ENCODE peak calls at places on chromosomes 11 and 22, in seven cellular contexts. One of them, this sample, is unnamed.

GRCh38 chr11:112221263-112221835 is 4.9 kb upstream of the PTS start:
- DNase-seq in AG09319: no peak
- DNase-seq in AG04450: no peak
- DNase-seq in psoas muscle: no peak
- DNase-seq in ascending aorta: no peak
- DNase-seq in cardiac muscle cell: no peak
- DNase-seq in fibroblast of pulmonary artery: no peak
- DNase-seq in this sample: no peak

GRCh38 chr11:115848080-115848479 is 343.9 kb upstream of the CADM1 start:
- DNase-seq in AG09319: no peak
- DNase-seq in AG04450: no peak
- DNase-seq in psoas muscle: no peak
- DNase-seq in ascending aorta: no peak
- DNase-seq in cardiac muscle cell: peak
- DNase-seq in fibroblast of pulmonary artery: no peak
- DNase-seq in this sample: no peak

GRCh38 chr11:27462543-27462942 is 10.0 kb downstream of the LGR4 start:
- DNase-seq in AG09319: no peak
- DNase-seq in AG04450: no peak
- DNase-seq in psoas muscle: no peak
- DNase-seq in ascending aorta: no peak
- DNase-seq in cardiac muscle cell: no peak
- DNase-seq in fibroblast of pulmonary artery: peak
- DNase-seq in this sample: no peak

GRCh38 chr11:105401269-105401809 is 208.5 kb upstream of the GRIA4 start:
- DNase-seq in AG09319: no peak
- DNase-seq in AG04450: no peak
- DNase-seq in psoas muscle: no peak
- DNase-seq in ascending aorta: no peak
- DNase-seq in cardiac muscle cell: no peak
- DNase-seq in fibroblast of pulmonary artery: no peak
- DNase-seq in this sample: no peak

GRCh38 chr11:68710445-68710844 is 26.1 kb downstream of the GAL start:
- DNase-seq in AG09319: no peak
- DNase-seq in AG04450: no peak
- DNase-seq in psoas muscle: no peak
- DNase-seq in ascending aorta: no peak
- DNase-seq in cardiac muscle cell: no peak
- DNase-seq in fibroblast of pulmonary artery: no peak
- DNase-seq in this sample: no peak

GRCh38 chr11:90148900-90149299 is 14.4 kb downstream of the NAALAD2 start:
- DNase-seq in AG09319: no peak
- DNase-seq in AG04450: no peak
- DNase-seq in psoas muscle: no peak
- DNase-seq in ascending aorta: no peak
- DNase-seq in cardiac muscle cell: no peak
- DNase-seq in fibroblast of pulmonary artery: peak
- DNase-seq in this sample: no peak

GRCh38 chr22:30340911-30341685 is 14.4 kb upstream of the TBC1D10A start:
- DNase-seq in AG09319: no peak
- DNase-seq in AG04450: no peak
- DNase-seq in psoas muscle: peak
- DNase-seq in ascending aorta: no peak
- DNase-seq in cardiac muscle cell: no peak
- DNase-seq in fibroblast of pulmonary artery: no peak
- DNase-seq in this sample: no peak

GRCh38 chr11:116353517-116353916 is 419.3 kb downstream of the BUD13 start:
- DNase-seq in AG09319: no peak
- DNase-seq in AG04450: no peak
- DNase-seq in psoas muscle: no peak
- DNase-seq in ascending aorta: no peak
- DNase-seq in cardiac muscle cell: no peak
- DNase-seq in fibroblast of pulmonary artery: no peak
- DNase-seq in this sample: no peak

GRCh38 chr11:103608566-103608965 is 427.9 kb upstream of the DDI1 start:
- DNase-seq in AG09319: no peak
- DNase-seq in AG04450: no peak
- DNase-seq in psoas muscle: no peak
- DNase-seq in ascending aorta: no peak
- DNase-seq in cardiac muscle cell: no peak
- DNase-seq in fibroblast of pulmonary artery: peak
- DNase-seq in this sample: no peak

GRCh38 chr11:129946965-129947364 is 51.6 kb upstream of the NFRKB start:
- DNase-seq in AG09319: no peak
- DNase-seq in AG04450: no peak
- DNase-seq in psoas muscle: no peak
- DNase-seq in ascending aorta: no peak
- DNase-seq in cardiac muscle cell: no peak
- DNase-seq in fibroblast of pulmonary artery: no peak
- DNase-seq in this sample: no peak

GRCh38 chr11:2395211-2395730 is 5.3 kb upstream of the TSSC4 start:
- DNase-seq in AG09319: no peak
- DNase-seq in AG04450: no peak
- DNase-seq in psoas muscle: no peak
- DNase-seq in ascending aorta: no peak
- DNase-seq in cardiac muscle cell: no peak
- DNase-seq in fibroblast of pulmonary artery: no peak
- DNase-seq in this sample: no peak

GRCh38 chr11:44224867-44225501 is 85.0 kb downstream of the ALX4 start:
- DNase-seq in AG09319: no peak
- DNase-seq in AG04450: no peak
- DNase-seq in psoas muscle: no peak
- DNase-seq in ascending aorta: no peak
- DNase-seq in cardiac muscle cell: no peak
- DNase-seq in fibroblast of pulmonary artery: no peak
- DNase-seq in this sample: no peak

GRCh38 chr11:32333335-32333991 is 101.9 kb downstream of the WT1 start:
- DNase-seq in AG09319: peak
- DNase-seq in AG04450: peak
- DNase-seq in psoas muscle: peak
- DNase-seq in ascending aorta: no peak
- DNase-seq in cardiac muscle cell: peak
- DNase-seq in fibroblast of pulmonary artery: peak
- DNase-seq in this sample: no peak

GRCh38 chr11:69201048-69201365 is 45.3 kb downstream of the SMIM38 start:
- DNase-seq in AG09319: no peak
- DNase-seq in AG04450: no peak
- DNase-seq in psoas muscle: no peak
- DNase-seq in ascending aorta: no peak
- DNase-seq in cardiac muscle cell: no peak
- DNase-seq in fibroblast of pulmonary artery: no peak
- DNase-seq in this sample: no peak

GRCh38 chr11:134069996-134070845 is 1.3 kb downstream of the JAM3 start:
- DNase-seq in AG09319: no peak
- DNase-seq in AG04450: no peak
- DNase-seq in psoas muscle: no peak
- DNase-seq in ascending aorta: no peak
- DNase-seq in cardiac muscle cell: peak
- DNase-seq in fibroblast of pulmonary artery: no peak
- DNase-seq in this sample: no peak

GRCh38 chr11:134074346-134074745 is 5.5 kb downstream of the JAM3 start:
- DNase-seq in AG09319: no peak
- DNase-seq in AG04450: no peak
- DNase-seq in psoas muscle: no peak
- DNase-seq in ascending aorta: no peak
- DNase-seq in cardiac muscle cell: no peak
- DNase-seq in fibroblast of pulmonary artery: peak
- DNase-seq in this sample: no peak

GRCh38 chr11:134071306-134071705 is 2.4 kb downstream of the JAM3 start:
- DNase-seq in AG09319: no peak
- DNase-seq in AG04450: no peak
- DNase-seq in psoas muscle: no peak
- DNase-seq in ascending aorta: no peak
- DNase-seq in cardiac muscle cell: no peak
- DNase-seq in fibroblast of pulmonary artery: no peak
- DNase-seq in this sample: no peak

GRCh38 chr11:134069426-134069921 is 602 bp downstream of the JAM3 start:
- DNase-seq in AG09319: no peak
- DNase-seq in AG04450: no peak
- DNase-seq in psoas muscle: peak
- DNase-seq in ascending aorta: no peak
- DNase-seq in cardiac muscle cell: peak
- DNase-seq in fibroblast of pulmonary artery: peak
- DNase-seq in this sample: no peak

DNA sequence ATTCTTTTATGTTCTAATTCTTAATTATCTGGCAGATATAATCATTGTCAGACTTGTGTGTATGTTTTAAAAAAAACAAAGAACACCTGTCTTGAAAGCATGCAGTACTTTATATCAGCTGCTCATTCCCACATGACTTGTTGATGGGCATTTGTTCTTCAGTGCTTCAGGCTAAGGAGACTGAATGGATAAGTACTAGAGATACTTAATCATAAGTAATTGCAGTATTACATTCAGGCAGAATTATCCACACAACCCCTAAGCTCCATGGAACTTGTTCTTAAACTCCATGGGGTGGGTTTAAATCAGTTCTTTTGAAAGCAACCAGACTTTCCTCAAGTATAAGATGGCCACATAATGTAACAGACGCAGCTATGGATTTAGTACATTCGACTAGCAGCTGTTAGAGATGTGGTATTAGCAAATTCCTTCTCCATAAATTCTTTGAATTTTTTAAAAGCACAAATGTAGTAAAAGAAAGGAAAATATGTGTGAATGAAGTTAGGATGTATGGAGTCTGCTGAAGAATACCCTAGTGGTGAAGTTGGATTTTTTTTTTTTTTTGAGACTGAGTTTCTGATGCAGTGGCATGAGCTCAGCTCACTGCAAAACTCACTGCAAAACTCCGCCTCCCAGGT is 3.0 kb downstream of the JAM3 start:
- DNase-seq in AG09319: no peak
- DNase-seq in AG04450: no peak
- DNase-seq in psoas muscle: no peak
- DNase-seq in ascending aorta: no peak
- DNase-seq in cardiac muscle cell: no peak
- DNase-seq in fibroblast of pulmonary artery: no peak
- DNase-seq in this sample: no peak
- TF ChIP-seq CTCF in AG09319: no peak
- TF ChIP-seq CTCF in AG04450: peak
- TF ChIP-seq CTCF in psoas muscle: no peak
- TF ChIP-seq CTCF in ascending aorta: no peak
- TF ChIP-seq CTCF in cardiac muscle cell: no peak
- TF ChIP-seq CTCF in fibroblast of pulmonary artery: no peak
- TF ChIP-seq CTCF in this sample: no peak

DNA sequence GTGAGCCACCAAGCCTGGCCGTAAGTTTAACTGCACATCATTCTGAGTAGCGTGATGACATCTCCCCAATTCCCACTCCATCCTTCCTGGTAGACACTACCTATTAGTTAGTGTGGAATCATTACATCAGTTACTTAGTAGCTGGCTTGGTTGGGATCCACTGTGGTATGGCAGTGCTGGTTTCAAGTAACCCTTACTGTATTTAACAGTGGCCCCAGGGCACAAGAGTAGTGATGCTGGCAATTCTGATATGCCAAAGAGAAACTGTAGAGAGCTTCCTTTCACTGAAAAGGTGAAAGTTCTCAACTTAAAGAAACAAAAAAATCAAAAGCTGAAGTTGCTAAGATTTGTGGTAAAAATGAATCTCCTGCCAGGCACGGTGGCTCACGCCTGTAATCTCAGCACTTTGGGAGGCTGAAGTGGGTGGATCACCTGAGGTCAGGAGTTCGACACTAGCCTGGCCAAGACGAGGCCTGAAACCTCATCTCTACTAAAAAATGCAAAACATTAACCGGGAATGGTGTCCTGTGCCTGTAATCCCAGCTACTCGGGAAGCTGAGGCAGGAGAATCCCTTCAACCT is 27.2 kb downstream of the RHOD start:
- DNase-seq in AG09319: no peak
- DNase-seq in AG04450: no peak
- DNase-seq in psoas muscle: no peak
- DNase-seq in ascending aorta: no peak
- DNase-seq in cardiac muscle cell: no peak
- DNase-seq in fibroblast of pulmonary artery: no peak
- DNase-seq in this sample: no peak
- TF ChIP-seq CTCF in AG09319: no peak
- TF ChIP-seq CTCF in AG04450: no peak
- TF ChIP-seq CTCF in psoas muscle: no peak
- TF ChIP-seq CTCF in ascending aorta: no peak
- TF ChIP-seq CTCF in cardiac muscle cell: no peak
- TF ChIP-seq CTCF in fibroblast of pulmonary artery: no peak
- TF ChIP-seq CTCF in this sample: no peak

GRCh38 chr11:844693-845644 is 2.3 kb downstream of the TSPAN4 start:
- DNase-seq in AG09319: peak
- DNase-seq in AG04450: peak
- DNase-seq in psoas muscle: peak
- DNase-seq in ascending aorta: peak
- DNase-seq in cardiac muscle cell: peak
- DNase-seq in fibroblast of pulmonary artery: peak
- DNase-seq in this sample: peak
- TF ChIP-seq CTCF in AG09319: no peak
- TF ChIP-seq CTCF in AG04450: no peak
- TF ChIP-seq CTCF in psoas muscle: no peak
- TF ChIP-seq CTCF in ascending aorta: no peak
- TF ChIP-seq CTCF in cardiac muscle cell: peak
- TF ChIP-seq CTCF in fibroblast of pulmonary artery: no peak
- TF ChIP-seq CTCF in this sample: no peak

GRCh38 chr22:22591348-22592299 is 32.6 kb upstream of the PRAME start:
- DNase-seq in AG09319: no peak
- DNase-seq in AG04450: no peak
- DNase-seq in psoas muscle: no peak
- DNase-seq in ascending aorta: no peak
- DNase-seq in cardiac muscle cell: no peak
- DNase-seq in fibroblast of pulmonary artery: no peak
- DNase-seq in this sample: no peak

GRCh38 chr22:22588485-22589164 is 29.6 kb upstream of the PRAME start:
- DNase-seq in AG09319: no peak
- DNase-seq in AG04450: no peak
- DNase-seq in psoas muscle: no peak
- DNase-seq in ascending aorta: no peak
- DNase-seq in cardiac muscle cell: no peak
- DNase-seq in fibroblast of pulmonary artery: no peak
- DNase-seq in this sample: no peak

GRCh38 chr22:22590136-22590891 is 31.2 kb upstream of the PRAME start:
- DNase-seq in AG09319: no peak
- DNase-seq in AG04450: no peak
- DNase-seq in psoas muscle: no peak
- DNase-seq in ascending aorta: no peak
- DNase-seq in cardiac muscle cell: no peak
- DNase-seq in fibroblast of pulmonary artery: no peak
- DNase-seq in this sample: no peak

GRCh38 chr22:22584722-22585121 is 25.7 kb upstream of the PRAME start:
- DNase-seq in AG09319: no peak
- DNase-seq in AG04450: no peak
- DNase-seq in psoas muscle: no peak
- DNase-seq in ascending aorta: no peak
- DNase-seq in cardiac muscle cell: no peak
- DNase-seq in fibroblast of pulmonary artery: no peak
- DNase-seq in this sample: no peak

DNA sequence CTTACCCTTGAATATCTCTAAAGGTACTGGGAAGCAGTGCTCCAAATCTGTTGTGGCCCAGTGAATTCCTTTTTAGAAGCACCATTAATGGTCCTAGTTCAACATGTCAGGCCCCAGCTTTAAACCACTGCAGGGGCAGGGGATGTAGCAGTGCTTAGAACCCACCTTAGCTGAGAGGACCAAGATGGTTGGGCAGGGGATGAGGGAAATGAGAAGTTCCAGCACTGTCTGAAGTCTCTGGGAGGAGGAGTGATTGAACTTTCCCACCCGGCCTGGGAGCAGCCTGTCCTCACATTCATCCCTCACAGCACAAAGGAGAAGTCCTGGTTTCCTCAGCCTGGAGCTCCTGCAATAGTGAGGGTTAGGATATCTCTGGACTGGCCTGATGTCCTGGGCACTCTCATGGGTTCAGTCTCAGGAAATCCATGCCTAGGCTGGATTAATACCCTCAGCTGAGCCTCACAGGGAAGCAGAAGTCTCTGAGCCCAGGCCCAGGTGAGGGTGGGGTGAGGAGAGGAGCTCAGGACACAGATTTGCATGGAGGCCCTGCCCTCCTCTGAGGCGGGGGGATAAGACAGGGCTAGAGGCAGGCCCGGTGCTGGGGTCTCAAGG is 28.6 kb upstream of the PRAME start:
- DNase-seq in AG09319: no peak
- DNase-seq in AG04450: no peak
- DNase-seq in psoas muscle: no peak
- DNase-seq in ascending aorta: no peak
- DNase-seq in cardiac muscle cell: no peak
- DNase-seq in fibroblast of pulmonary artery: no peak
- DNase-seq in this sample: no peak
- TF ChIP-seq CTCF in AG09319: no peak
- TF ChIP-seq CTCF in AG04450: no peak
- TF ChIP-seq CTCF in psoas muscle: no peak
- TF ChIP-seq CTCF in ascending aorta: no peak
- TF ChIP-seq CTCF in cardiac muscle cell: no peak
- TF ChIP-seq CTCF in fibroblast of pulmonary artery: no peak
- TF ChIP-seq CTCF in this sample: no peak